ENCODE peak calls at places on chromosomes 2 and 18, in ten cellular contexts. P is psoas muscle; O is IMR-90; Q is A549; G is CD8-positive, alpha-beta memory T cell; E is neural progenitor cell; B is transverse colon; R is esophagus squamous epithelium; V is CD4-positive, CD25-positive, alpha-beta regulatory T cell; D is left ventricle myocardium inferior. M is an unnamed sample.

GRCh38 chr2:200618590-200619021 is 32.8 kb downstream of the AOX1 start:
- DNase-seq in R (no peak), Q (peak; percentile 76), V (no peak), O (peak; percentile 78), G (no peak), D (no peak), P (no peak), E (peak; percentile 40), B (no peak), M (peak; percentile 12)

GRCh38 chr2:54549912-54550518 is 93.9 kb downstream of the SPTBN1 start:
- DNase-seq in R (no peak), D (no peak), O (no peak), E (no peak), B (peak; percentile 80), Q (no peak), G (no peak), P (no peak), V (no peak), M (peak; percentile 91)

GRCh38 chr2:128781166-128781887 is 462.7 kb upstream of the HS6ST1 start:
- DNase-seq in O (no peak), G (no peak), V (no peak), Q (no peak), D (no peak), E (no peak), P (no peak), R (no peak), B (no peak), M (no peak)

GRCh38 chr2:120844098-120844738 is 108.5 kb downstream of the GLI2 start:
- DNase-seq in E (no peak), B (no peak), D (no peak), V (no peak), Q (no peak), G (no peak), P (no peak), R (no peak), O (no peak), M (no peak)

GRCh38 chr2:86825020-86825727 is 34.5 kb upstream of the CD8A start:
- DNase-seq in D (no peak), G (peak; percentile 43), B (no peak), O (no peak), E (no peak), V (no peak), P (no peak), Q (no peak), R (no peak), M (no peak)

GRCh38 chr2:205372141-205372540 is 310.2 kb upstream of the NRP2 start:
- DNase-seq in P (no peak), V (no peak), D (no peak), E (no peak), O (peak; percentile 60), R (no peak), G (no peak), B (no peak), Q (no peak), M (no peak)

GRCh38 chr18:48138660-48139426 is 208.4 kb upstream of the SMAD2 start:
- DNase-seq in E (no peak), R (no peak), P (no peak), Q (no peak), V (no peak), D (no peak), G (no peak), B (peak; percentile 50), O (no peak), M (peak; percentile 43)

GRCh38 chr2:120326048-120326447 is 19.9 kb upstream of the INHBB start:
- DNase-seq in O (no peak), R (no peak), P (peak; percentile 27), D (no peak), B (no peak), Q (no peak), V (no peak), G (no peak), E (no peak), M (no peak)

GRCh38 chr2:226791056-226791486 is 8.5 kb downstream of the IRS1 start:
- DNase-seq in P (no peak), R (no peak), D (no peak), G (no peak), O (peak; percentile 71), E (peak; percentile 69), V (no peak), B (peak; percentile 59), Q (no peak), M (peak; percentile 60)

GRCh38 chr2:172299741-172300140 is 127.6 kb upstream of the ITGA6 start:
- DNase-seq in D (no peak), P (no peak), G (no peak), R (no peak), O (peak; percentile 91), Q (peak; percentile 49), B (peak; percentile 66), E (no peak), V (no peak), M (no peak)

GRCh38 chr2:575728-576237 is 101.4 kb downstream of the TMEM18 start:
- DNase-seq in R (no peak), V (no peak), E (no peak), P (no peak), B (no peak), G (no peak), Q (no peak), O (no peak), D (no peak), M (no peak)

GRCh38 chr2:67039701-67040100 is 357.4 kb upstream of the ETAA1 start:
- DNase-seq in O (no peak), D (no peak), E (no peak), G (no peak), Q (no peak), R (no peak), P (no peak), V (no peak), B (no peak), M (no peak)
- H3K27ac ChIP-seq in O (no peak overlapping the region), D (no peak overlapping the region), E (no peak overlapping the region), G (no peak overlapping the region), Q (no peak overlapping the region), R (no peak overlapping the region), P (no peak overlapping the region), V (no peak overlapping the region), B (no peak overlapping the region), M (no peak overlapping the region)

GRCh38 chr2:159128191-159128590 is 158.3 kb downstream of the WDSUB1 start:
- DNase-seq in V (no peak), R (no peak), O (no peak), D (peak; percentile 64), Q (no peak), E (no peak), G (no peak), B (no peak), P (no peak), M (no peak)

GRCh38 chr2:159129807-159130206 is 156.7 kb downstream of the WDSUB1 start:
- DNase-seq in V (no peak), B (no peak), E (no peak), Q (no peak), P (no peak), G (no peak), O (no peak), D (peak; percentile 57), R (no peak), M (no peak)

GRCh38 chr2:159131267-159131790 is 155.2 kb downstream of the WDSUB1 start:
- DNase-seq in V (no peak), B (no peak), R (no peak), P (no peak), Q (no peak), E (no peak), D (no peak), G (no peak), O (no peak), M (no peak)

GRCh38 chr2:159130302-159130701 is 156.2 kb downstream of the WDSUB1 start:
- DNase-seq in E (no peak), Q (no peak), R (no peak), B (no peak), V (no peak), D (no peak), P (no peak), O (no peak), G (no peak), M (no peak)

DNA sequence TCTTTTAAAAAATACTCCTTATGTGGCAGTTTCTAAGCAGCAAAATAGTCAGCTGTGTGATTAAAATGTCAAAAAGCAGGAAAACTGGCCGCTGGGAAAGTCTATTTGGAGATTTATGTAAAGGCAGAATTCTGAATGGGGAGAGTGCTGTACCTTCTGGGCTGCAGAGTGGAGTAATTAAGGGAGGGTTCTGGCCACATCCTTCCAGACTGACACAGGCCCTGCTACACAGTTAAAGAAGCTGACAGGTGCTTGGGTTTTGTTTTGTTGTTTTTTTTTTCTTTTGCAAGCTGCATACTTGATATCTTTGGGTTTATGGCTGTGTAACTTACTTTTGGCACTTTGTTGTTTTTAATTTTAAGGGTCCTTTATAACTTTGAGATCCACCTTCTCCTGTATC is 157.2 kb downstream of the WDSUB1 start:
- DNase-seq in P (no peak), E (no peak), V (no peak), Q (no peak), O (no peak), G (no peak), B (no peak), D (no peak), R (no peak), M (no peak)
- H3K4me1 ChIP-seq in P (peaks cover 4% of the 10 kb centered on the region), E (peaks cover 15% of the 10 kb centered on the region), V (no peaks in the 10 kb centered on the region), Q (peaks cover 25% of the 10 kb centered on the region), O (peaks cover 28% of the 10 kb centered on the region), G (peaks cover 12% of the 10 kb centered on the region), B (peaks cover 32% of the 10 kb centered on the region), D (peaks cover 94% of the 10 kb centered on the region), R (peaks cover 16% of the 10 kb centered on the region), M (peaks cover 5% of the 10 kb centered on the region)

GRCh38 chr2:241302083-241302482 is 13.4 kb downstream of the HDLBP start:
- DNase-seq in E (no peak), B (no peak), Q (no peak), P (no peak), R (no peak), D (no peak), O (no peak), G (no peak), V (no peak), M (no peak)
- H3K4me3 ChIP-seq in E (no peak overlapping the region), B (no peak overlapping the region), Q (no peak overlapping the region), P (no peak overlapping the region), R (no peak overlapping the region), D (no peak overlapping the region), O (no peak overlapping the region), G (no peak overlapping the region), V (no peak overlapping the region), M (no peak overlapping the region)

GRCh38 chr2:238439912-238440311 is 13.2 kb downstream of the ASB1 start:
- DNase-seq in D (no peak), E (no peak), P (no peak), G (no peak), V (no peak), R (no peak), B (no peak), O (no peak), Q (no peak), M (no peak)

GRCh38 chr2:238439093-238439849 is 12.5 kb downstream of the ASB1 start:
- DNase-seq in O (peak; percentile 98), G (no peak), B (no peak), R (no peak), V (peak; percentile 10), D (no peak), P (no peak), Q (peak; percentile 91), E (no peak), M (no peak)

GRCh38 chr2:238441262-238442114 is 14.8 kb downstream of the ASB1 start:
- DNase-seq in V (no peak), Q (no peak), B (no peak), G (no peak), O (peak; percentile 22), R (no peak), D (no peak), E (no peak), P (no peak), M (peak; percentile 41)

GRCh38 chr2:238440331-238440730 is 13.6 kb downstream of the ASB1 start:
- DNase-seq in G (no peak), E (no peak), D (no peak), R (no peak), O (no peak), V (no peak), Q (no peak), B (no peak), P (no peak), M (no peak)

GRCh38 chr2:238440767-238441166 is 14.0 kb downstream of the ASB1 start:
- DNase-seq in D (no peak), P (no peak), O (no peak), G (no peak), R (no peak), Q (no peak), B (no peak), E (no peak), V (no peak), M (no peak)
- H3K27ac ChIP-seq in D (peak overlapping the region; percentile 82), P (no peak overlapping the region), O (peak overlapping the region; percentile 42), G (no peak overlapping the region), R (no peak overlapping the region), Q (peak overlapping the region; percentile 87), B (no peak overlapping the region), E (no peak overlapping the region), V (no peak overlapping the region), M (no peak overlapping the region)

M was measured in small intestine.